ENCODE peak calls at places on chromosomes 3 and 15, in four cellular contexts. C, L, F and O are unnamed samples.

GRCh38 chr15:34456658-34457057 is 19.1 kb upstream of the GOLGA8A start:
- DNase-seq in C (no peak), F (no peak), L (no peak), O (no peak)

GRCh38 chr15:93141373-93141790 is 52.4 kb upstream of the RGMA start:
- DNase-seq in L (no peak), F (no peak), C (no peak), O (peak; percentile 26)

GRCh38 chr15:83410532-83410931 is 36.6 kb upstream of the SH3GL3 start:
- DNase-seq in L (no peak), F (no peak), C (no peak), O (no peak)

GRCh38 chr3:165725296-165725695 is 111.9 kb downstream of the BCHE start:
- DNase-seq in C (no peak), L (no peak), F (no peak), O (no peak)

GRCh38 chr3:126649556-126650092 is 5.3 kb downstream of the TXNRD3 start:
- DNase-seq in L (no peak), C (no peak), F (no peak), O (no peak)

GRCh38 chr3:38141952-38142273 is 3.5 kb downstream of the MYD88 start:
- DNase-seq in F (no peak), C (no peak), L (no peak), O (no peak)

GRCh38 chr3:45972534-45973402 is 22.9 kb downstream of the FYCO1 start:
- DNase-seq in L (peak; percentile 89), C (no peak), F (peak; percentile 81), O (peak; percentile 19)

GRCh38 chr15:41115088-41115651 is 910 bp downstream of the INO80 start:
- DNase-seq in F (peak; percentile 23), C (no peak), L (peak; percentile 51), O (peak; percentile 87)

GRCh38 chr15:50267577-50267976 is 2.1 kb upstream of the HDC start:
- DNase-seq in F (no peak), C (no peak), L (no peak), O (no peak)

GRCh38 chr3:187015903-187016638 is 85.7 kb downstream of the ST6GAL1 start:
- DNase-seq in C (no peak), F (no peak), L (no peak), O (peak; percentile 94)

GRCh38 chr15:66951976-66952375 is 113.4 kb upstream of the SMAD3 start:
- DNase-seq in L (peak; percentile 44), C (no peak), F (no peak), O (no peak)

GRCh38 chr3:158711886-158712285 is 20.4 kb downstream of the RARRES1 start:
- DNase-seq in L (peak; percentile 84), C (no peak), F (peak; percentile 45), O (no peak)

GRCh38 chr3:45911496-45912226 is 25.3 kb downstream of the CCR9 start:
- DNase-seq in L (no peak), F (no peak), C (no peak), O (no peak)

GRCh38 chr15:96326551-96327154 is 3.8 kb upstream of the NR2F2 start:
- DNase-seq in F (peak; percentile 39), C (peak; percentile 63), L (peak; percentile 78), O (no peak)

GRCh38 chr15:70160267-70160666 is 62.5 kb upstream of the TLE3 start:
- DNase-seq in C (no peak), L (no peak), F (no peak), O (no peak)

GRCh38 chr3:128282392-128283196 is 129.3 kb downstream of the EEFSEC start:
- DNase-seq in C (peak; percentile 76), L (peak; percentile 72), F (peak; percentile 11), O (no peak)

GRCh38 chr3:73504255-73504654 is 120.5 kb downstream of the PDZRN3 start:
- DNase-seq in C (no peak), F (no peak), L (no peak), O (no peak)

GRCh38 chr3:30305021-30305420 is 301.4 kb upstream of the TGFBR2 start:
- DNase-seq in L (no peak), F (no peak), C (no peak), O (no peak)

GRCh38 chr15:94230886-94231727 is at the start of gene MCTP2:
- DNase-seq in L (peak; percentile 69), F (peak; percentile 52), C (peak; percentile 70), O (peak; percentile 40)

GRCh38 chr3:48692551-48692950 is 6.8 kb upstream of the NCKIPSD start:
- DNase-seq in C (no peak), L (no peak), F (no peak), O (no peak)

GRCh38 chr3:120552184-120553020 is 43.7 kb upstream of the NDUFB4 start:
- DNase-seq in F (no peak), C (no peak), L (no peak), O (no peak)

GRCh38 chr3:189655617-189656016 is 24.4 kb downstream of the TP63 start:
- DNase-seq in C (no peak), F (no peak), L (no peak), O (peak; percentile 36)

GRCh38 chr3:189646902-189647542 is 15.8 kb downstream of the TP63 start:
- DNase-seq in L (no peak), C (no peak), F (no peak), O (no peak)

GRCh38 chr3:189652042-189652441 is 20.9 kb downstream of the TP63 start:
- DNase-seq in F (peak; percentile 14), L (peak; percentile 35), C (no peak), O (peak; percentile 5)
- TF ChIP-seq CTCF in F (peak; percentile 81), L (peak; percentile 69), C (no peak), O (peak; percentile 22)

DNA sequence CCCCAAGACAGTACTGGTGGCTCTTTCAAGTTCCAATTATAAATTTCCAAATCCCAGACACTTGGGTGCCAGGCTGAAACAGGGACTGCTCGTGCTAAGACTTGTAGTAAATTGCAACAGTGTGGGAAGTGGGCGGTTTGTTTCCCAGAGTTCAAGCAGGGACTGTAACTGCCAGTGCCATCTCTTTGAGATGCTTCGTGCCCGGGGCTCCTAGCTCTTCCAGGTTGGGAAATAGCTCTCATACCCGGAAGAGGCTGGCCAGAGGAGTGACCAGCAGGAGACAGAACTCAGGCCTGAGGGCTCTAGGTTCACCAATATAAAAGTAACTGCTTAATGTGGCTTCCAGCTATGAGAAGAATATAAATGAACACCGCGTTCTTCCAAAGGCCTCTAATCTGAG is 54.0 kb upstream of the NEO1 start:
- DNase-seq in L (no peak), F (no peak), C (peak; percentile 18), O (no peak)
- H3K4me3 ChIP-seq in L (no peak overlapping the region), F (no peak overlapping the region), C (no peak overlapping the region), O (no peak overlapping the region)

GRCh38 chr3:119033393-119034255 is 1.0 kb downstream of the IGSF11 start:
- DNase-seq in C (no peak), F (no peak), L (no peak), O (no peak)

GRCh38 chr3:119034256-119035013 is at the start of gene IGSF11:
- DNase-seq in F (peak; percentile 22), C (peak; percentile 72), L (peak; percentile 50), O (peak; percentile 57)

GRCh38 chr3:119035014-119035346 is 334 bp upstream of the IGSF11 start:
- DNase-seq in F (no peak), C (no peak), L (no peak), O (no peak)
- TF ChIP-seq CTCF in F (no peak), C (no peak), L (no peak), O (no peak)

DNA sequence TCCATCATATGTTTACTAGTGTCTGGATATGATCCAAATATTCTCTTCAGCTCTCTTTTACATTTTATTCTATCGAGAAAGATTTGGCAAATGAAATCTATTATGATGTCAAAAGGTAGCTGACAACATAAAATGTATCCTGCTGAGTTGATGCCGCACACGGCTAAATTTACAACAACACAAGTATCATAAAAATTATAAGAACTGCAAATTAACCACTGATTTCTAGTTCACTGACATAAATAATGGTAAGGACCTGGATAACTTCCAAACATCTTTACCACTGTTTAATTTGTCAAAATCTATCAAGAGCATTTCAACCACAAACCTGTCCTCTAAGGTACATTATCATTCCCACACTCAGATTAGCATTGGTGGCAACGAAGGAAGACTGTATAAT is 244.5 kb downstream of the FOXP1 start:
- DNase-seq in C (no peak), L (no peak), F (no peak), O (no peak)
- H3K4me3 ChIP-seq in C (no peak overlapping the region), L (no peak overlapping the region), F (no peak overlapping the region), O (no peak overlapping the region)